ENCODE peak calls at places on chromosomes 12 and 14, in five cellular contexts. Z is neuronal stem cell; Y is stomach; U is dorsolateral prefrontal cortex; L is CD8-positive, alpha-beta T cell. M is an unnamed sample.
A peak's percentile ranks its signal among the peaks of the same experiment; 100 is the strongest.

GRCh38 chr12:57063991-57064725 is 14.2 kb upstream of the MYO1A start:
- DNase-seq in Z (no peak), Y (no peak), U (no peak), L (no peak), M (no peak)

GRCh38 chr14:53840444-53840843 is 116.2 kb downstream of the BMP4 start:
- DNase-seq in Z (no peak), Y (no peak), U (no peak), L (no peak), M (no peak)

GRCh38 chr12:52806821-52807543 is 6.9 kb downstream of the KRT4 start:
- DNase-seq in Z (no peak), Y (no peak), U (no peak), L (no peak), M (no peak)

GRCh38 chr14:73717247-73717646 is 3.1 kb upstream of the PNMA1 start:
- DNase-seq in Z (no peak), Y (no peak), U (no peak), L (no peak), M (no peak)

GRCh38 chr12:3332190-3332589 is 158.8 kb upstream of the PRMT8 start:
- DNase-seq in Z (no peak), Y (no peak), U (no peak), L (no peak), M (no peak)

GRCh38 chr12:125069616-125070015 is 4.4 kb downstream of the AACS start:
- DNase-seq in Z (no peak), Y (no peak), U (no peak), L (no peak), M (no peak)

GRCh38 chr12:118034429-118035193 is 18.1 kb downstream of the RFC5 start:
- DNase-seq in Z (no peak), Y (no peak), U (no peak), L (no peak), M (no peak)

GRCh38 chr14:44154889-44155288 is 352.2 kb downstream of the FSCB start:
- DNase-seq in Z (no peak), Y (no peak), U (no peak), L (no peak), M (no peak)

GRCh38 chr12:117030187-117030896 is 68.9 kb downstream of the TESC start:
- DNase-seq in Z (no peak), Y (peak; percentile 17), U (no peak), L (no peak), M (no peak)

GRCh38 chr12:118958520-118958919 is 22.8 kb upstream of the SRRM4 start:
- DNase-seq in Z (no peak), Y (no peak), U (no peak), L (no peak), M (no peak)

GRCh38 chr14:69335421-69335820 is 62.7 kb downstream of the ERH start:
- DNase-seq in Z (no peak), Y (no peak), U (no peak), L (no peak), M (peak; percentile 84)

GRCh38 chr14:44149597-44149996 is 357.5 kb downstream of the FSCB start:
- DNase-seq in Z (peak; percentile 65), Y (no peak), U (no peak), L (no peak), M (no peak)

GRCh38 chr14:71464840-71465239 is 467.4 kb upstream of the RGS6 start:
- DNase-seq in Z (no peak), Y (no peak), U (no peak), L (no peak), M (no peak)

GRCh38 chr14:53956427-53957201 is at the start of gene BMP4:
- DNase-seq in Z (no peak), Y (peak; percentile 76), U (no peak), L (no peak), M (peak; percentile 69)

GRCh38 chr12:115528466-115528865 is 749.0 kb downstream of the MED13L start:
- DNase-seq in Z (no peak), Y (no peak), U (no peak), L (no peak), M (no peak)

GRCh38 chr12:71201136-71201679 is 43.4 kb upstream of the TSPAN8 start:
- DNase-seq in Z (no peak), Y (no peak), U (no peak), L (no peak), M (no peak)

GRCh38 chr12:116979109-116979508 is 68.4 kb downstream of the FBXW8 start:
- DNase-seq in Z (no peak), Y (no peak), U (no peak), L (no peak), M (no peak)

GRCh38 chr14:32263939-32264567 is 61.0 kb upstream of the RNU6-8 start:
- DNase-seq in Z (no peak), Y (no peak), U (no peak), L (no peak), M (no peak)

GRCh38 chr12:110256780-110257431 is 24.1 kb upstream of the ATP2A2 start:
- DNase-seq in Z (no peak), Y (peak; percentile 28), U (no peak), L (no peak), M (no peak)

GRCh38 chr14:90383731-90384542 is 12.9 kb upstream of the CALM1 start:
- DNase-seq in Z (peak; percentile 58), Y (peak; percentile 71), U (peak; percentile 46), L (peak; percentile 84), M (peak; percentile 55)

GRCh38 chr12:121872546-121873223 is 14.0 kb upstream of the HPD start:
- DNase-seq in Z (no peak), Y (peak; percentile 42), U (peak; percentile 56), L (no peak), M (no peak)

GRCh38 chr12:129615001-129615400 is 288.8 kb downstream of the TMEM132D start:
- DNase-seq in Z (no peak), Y (no peak), U (no peak), L (no peak), M (no peak)

GRCh38 chr14:71137536-71138235 is 230.4 kb downstream of the PCNX1 start:
- DNase-seq in Z (no peak), Y (no peak), U (no peak), L (no peak), M (no peak)

GRCh38 chr12:91040356-91040755 is 17.5 kb downstream of the KERA start:
- DNase-seq in Z (no peak), Y (no peak), U (no peak), L (no peak), M (no peak)

GRCh38 chr12:94769746-94770396 is 119.5 kb upstream of the TMCC3 start:
- DNase-seq in Z (no peak), Y (no peak), U (no peak), L (no peak), M (no peak)
- H3K4me3 ChIP-seq in Z (no peak overlapping the region), Y (no peak overlapping the region), U (no peak overlapping the region), L (no peak overlapping the region), M (no peak overlapping the region)

GRCh38 chr14:91414475-91415342 is 2.9 kb downstream of the CCDC88C start:
- DNase-seq in Z (peak; percentile 65), Y (no peak), U (no peak), L (peak; percentile 49), M (no peak)

GRCh38 chr14:91410781-91411536 is 6.7 kb downstream of the CCDC88C start:
- DNase-seq in Z (no peak), Y (no peak), U (no peak), L (peak; percentile 50), M (no peak)

GRCh38 chr14:91413547-91414474 is 3.8 kb downstream of the CCDC88C start:
- DNase-seq in Z (no peak), Y (peak; percentile 90), U (no peak), L (peak; percentile 67), M (no peak)

GRCh38 chr14:91409991-91410401 is 7.6 kb downstream of the CCDC88C start:
- DNase-seq in Z (no peak), Y (no peak), U (no peak), L (no peak), M (peak; percentile 10)

DNA sequence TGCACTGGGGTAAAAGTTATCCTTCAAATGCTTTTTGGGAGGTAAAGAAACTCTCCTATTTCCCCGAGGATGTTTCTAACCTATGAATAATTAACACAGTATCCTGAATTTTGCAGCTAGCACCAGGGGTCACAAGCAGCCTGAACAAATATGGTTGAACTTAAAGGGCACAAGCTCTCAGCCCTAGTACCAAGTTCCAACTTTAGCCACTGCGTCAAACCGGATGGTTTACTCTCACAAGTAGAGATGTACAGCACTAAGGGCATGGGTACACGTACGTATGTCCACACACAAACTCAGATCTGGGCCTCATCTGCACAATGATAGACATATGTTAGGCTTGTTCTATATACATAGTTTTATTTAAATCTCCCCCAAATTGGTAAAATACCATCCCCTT is 4.7 kb downstream of the CCDC88C start:
- DNase-seq in Z (no peak), Y (no peak), U (no peak), L (peak; percentile 49), M (peak; percentile 30)
- H3K27ac ChIP-seq in Z (no peak overlapping the region), Y (peak overlapping the region; percentile 90), U (no peak overlapping the region), L (peak overlapping the region; percentile 73), M (no peak overlapping the region)

GRCh38 chr12:9112076-9112853 is 3.5 kb downstream of the A2M start:
- DNase-seq in Z (no peak), Y (no peak), U (no peak), L (no peak), M (no peak)

GRCh38 chr12:9115731-9116689 is at the start of gene A2M:
- DNase-seq in Z (no peak), Y (no peak), U (no peak), L (no peak), M (no peak)

GRCh38 chr12:9113987-9114309 is 1.8 kb downstream of the A2M start:
- DNase-seq in Z (no peak), Y (no peak), U (no peak), L (no peak), M (no peak)

GRCh38 chr12:9113296-9113986 is 2.3 kb downstream of the A2M start:
- DNase-seq in Z (no peak), Y (no peak), U (no peak), L (no peak), M (no peak)

GRCh38 chr12:9114946-9115345 is 773 bp downstream of the A2M start:
- DNase-seq in Z (no peak), Y (no peak), U (no peak), L (no peak), M (no peak)
- H3K4me3 ChIP-seq in Z (no peak overlapping the region), Y (peak overlapping the region; percentile 34), U (peak overlapping the region; percentile 40), L (no peak overlapping the region), M (peak overlapping the region; percentile 44)

GRCh38 chr14:75554482-75554881 is 23.9 kb upstream of the FLVCR2 start:
- DNase-seq in Z (no peak), Y (no peak), U (no peak), L (no peak), M (no peak)
- H3K27ac ChIP-seq in Z (no peak overlapping the region), Y (no peak overlapping the region), U (no peak overlapping the region), L (no peak overlapping the region), M (no peak overlapping the region)

GRCh38 chr12:8696402-8697100 is 1.2 kb upstream of the RIMKLB start:
- DNase-seq in Z (no peak), Y (no peak), U (no peak), L (no peak), M (no peak)
- H3K4me3 ChIP-seq in Z (peak overlapping the region; percentile 80), Y (peak overlapping the region; percentile 98), U (peak overlapping the region; percentile 79), L (no peak overlapping the region), M (peak overlapping the region; percentile 85)